ENCODE peak calls at places on chromosomes 12 and 14, in six cellular contexts. D, Z, Q, E, S and B are unnamed samples.

GRCh38 chr12:116708826-116709756 is 28.8 kb downstream of the SPRING1 start:
- DNase-seq in Z (peak), Q (peak), S (peak), D (peak), E (peak), B (peak)

GRCh38 chr12:132475304-132476037 is 14.5 kb upstream of the FBRSL1 start:
- DNase-seq in Q (no peak), Z (no peak), E (no peak), S (no peak), D (peak), B (peak)

GRCh38 chr14:60656755-60657608 is 7.7 kb upstream of the SIX1 start:
- DNase-seq in E (no peak), S (peak), D (no peak), Z (peak), Q (peak), B (no peak)

GRCh38 chr12:12648951-12649650 is 37.4 kb downstream of the CREBL2 start:
- DNase-seq in Q (no peak), Z (no peak), E (no peak), D (no peak), S (no peak), B (no peak)

GRCh38 chr14:78902010-78902623 is 731.9 kb downstream of the NRXN3 start:
- DNase-seq in Q (peak), Z (peak), D (peak), S (peak), E (no peak), B (no peak)

GRCh38 chr14:70919774-70920173 is 12.5 kb downstream of the PCNX1 start:
- DNase-seq in E (no peak), D (peak), Q (no peak), Z (no peak), S (peak), B (no peak)

GRCh38 chr12:81866081-81866480 is 106.9 kb upstream of the PPFIA2 start:
- DNase-seq in S (peak), Q (peak), E (no peak), D (no peak), Z (no peak), B (no peak)

GRCh38 chr14:57390806-57391562 is 598 bp downstream of the NAA30 start:
- DNase-seq in S (peak), D (no peak), E (no peak), Q (peak), Z (peak), B (peak)

GRCh38 chr14:23565626-23566025 is 2.0 kb downstream of the AP1G2 start:
- DNase-seq in S (no peak), D (no peak), Q (no peak), E (no peak), Z (no peak), B (no peak)

GRCh38 chr12:45688188-45688587 is 41.3 kb upstream of the ARID2 start:
- DNase-seq in Z (no peak), Q (no peak), S (no peak), E (no peak), D (no peak), B (no peak)

GRCh38 chr12:131793623-131794022 is 34.6 kb upstream of the MMP17 start:
- DNase-seq in S (peak), D (no peak), Q (no peak), Z (no peak), E (no peak), B (no peak)

GRCh38 chr12:120687570-120688289 is 781 bp downstream of the MLEC start:
- DNase-seq in S (no peak), Q (no peak), E (no peak), D (no peak), Z (no peak), B (no peak)

GRCh38 chr12:69341328-69341727 is 6.9 kb upstream of the LYZ start:
- DNase-seq in D (no peak), Z (no peak), E (no peak), S (peak), Q (no peak), B (no peak)

GRCh38 chr14:71539660-71540285 is 392.5 kb upstream of the RGS6 start:
- DNase-seq in S (no peak), D (no peak), E (no peak), Q (no peak), Z (no peak), B (no peak)

GRCh38 chr12:32273063-32273521 is 126.3 kb upstream of the FGD4 start:
- DNase-seq in Z (no peak), Q (no peak), D (no peak), E (no peak), S (peak), B (no peak)

GRCh38 chr14:98498019-98498885 is 773.7 kb downstream of the BCL11B start:
- DNase-seq in Q (peak), Z (no peak), S (peak), D (no peak), E (no peak), B (no peak)

GRCh38 chr12:75820848-75821578 is 210.6 kb downstream of the PHLDA1 start:
- DNase-seq in D (no peak), E (no peak), Q (no peak), S (peak), Z (no peak), B (no peak)

GRCh38 chr14:72616294-72616693 is 277.6 kb downstream of the DPF3 start:
- DNase-seq in S (no peak), E (no peak), D (no peak), Q (no peak), Z (no peak), B (no peak)

GRCh38 chr12:28424965-28425364 is 234.7 kb downstream of the CCDC91 start:
- DNase-seq in S (peak), Q (no peak), D (no peak), E (no peak), Z (no peak), B (no peak)

GRCh38 chr14:91302391-91302790 is 57.9 kb upstream of the GPR68 start:
- DNase-seq in Q (no peak), D (no peak), Z (no peak), S (no peak), E (no peak), B (no peak)

GRCh38 chr12:911191-911826 is 38.2 kb downstream of the RAD52 start:
- DNase-seq in S (no peak), D (no peak), E (no peak), Z (no peak), Q (no peak), B (no peak)

GRCh38 chr12:66803972-66804371 is 125.1 kb upstream of the GRIP1 start:
- DNase-seq in E (no peak), D (no peak), S (no peak), Q (peak), Z (no peak), B (no peak)

GRCh38 chr12:122491991-122492390 is 8.7 kb downstream of the ZCCHC8 start:
- DNase-seq in Q (no peak), D (no peak), S (no peak), Z (no peak), E (no peak), B (no peak)

GRCh38 chr14:32938719-32939253 is at the start of gene NPAS3:
- DNase-seq in Z (peak), E (no peak), Q (no peak), D (no peak), S (no peak), B (no peak)

GRCh38 chr12:55935742-55936151 is 4.8 kb downstream of the DGKA start:
- DNase-seq in S (no peak), D (no peak), Z (peak), E (no peak), Q (no peak), B (no peak)

GRCh38 chr12:108551556-108551955 is 9.4 kb downstream of the SART3 start:
- DNase-seq in Z (no peak), D (no peak), E (no peak), S (no peak), Q (no peak), B (no peak)

GRCh38 chr14:104827173-104828055 is 26.5 kb downstream of the ZBTB42 start:
- DNase-seq in S (peak), Z (peak), E (no peak), D (peak), Q (peak), B (peak)

GRCh38 chr12:67759829-67760228 is 111.3 kb downstream of the DYRK2 start:
- DNase-seq in Q (no peak), S (no peak), E (peak), Z (no peak), D (no peak), B (no peak)

GRCh38 chr12:122517877-122518276 is 8.9 kb downstream of the RSRC2 start:
- DNase-seq in S (peak), Z (no peak), E (no peak), Q (no peak), D (no peak), B (no peak)

GRCh38 chr12:11431486-11431885 is 36.1 kb upstream of the PRB2 start:
- DNase-seq in Q (no peak), E (no peak), Z (no peak), S (no peak), D (peak), B (no peak)